ENCODE peak calls at places on chromosome 21, in four cellular contexts. One of them, this sample, is unnamed.

GRCh38 chr21:16821588-16821987 is 691.3 kb upstream of the CXADR start:
- DNase-seq in fibroblast of lung: no peak
- DNase-seq in left ventricle myocardium inferior: no peak
- DNase-seq in stomach: no peak
- DNase-seq in this sample: no peak

GRCh38 chr21:16551101-16551695 is 821.4 kb downstream of the USP25 start:
- DNase-seq in stomach: no peak
- DNase-seq in left ventricle myocardium inferior: no peak
- DNase-seq in fibroblast of lung: no peak
- DNase-seq in this sample: no peak

GRCh38 chr21:36694593-36695282 is 4.2 kb upstream of the SIM2 start:
- DNase-seq in fibroblast of lung: no peak
- DNase-seq in left ventricle myocardium inferior: no peak
- DNase-seq in stomach: no peak
- DNase-seq in this sample: no peak

GRCh38 chr21:15659768-15660423 is 69.9 kb upstream of the USP25 start:
- DNase-seq in left ventricle myocardium inferior: no peak
- DNase-seq in stomach: no peak
- DNase-seq in fibroblast of lung: no peak
- DNase-seq in this sample: no peak

GRCh38 chr21:36929622-36930021 is 36.8 kb downstream of the HLCS start:
- DNase-seq in left ventricle myocardium inferior: no peak
- DNase-seq in fibroblast of lung: no peak
- DNase-seq in stomach: peak; percentile 55
- DNase-seq in this sample: no peak

GRCh38 chr21:16811011-16811410 is 701.8 kb upstream of the CXADR start:
- DNase-seq in fibroblast of lung: no peak
- DNase-seq in left ventricle myocardium inferior: no peak
- DNase-seq in stomach: no peak
- DNase-seq in this sample: no peak

GRCh38 chr21:36113647-36114428 is 21.0 kb upstream of the CBR3 start:
- DNase-seq in left ventricle myocardium inferior: no peak
- DNase-seq in fibroblast of lung: no peak
- DNase-seq in stomach: peak; percentile 85
- DNase-seq in this sample: no peak

GRCh38 chr21:38323721-38324591 is 67.2 kb downstream of the KCNJ15 start:
- DNase-seq in fibroblast of lung: peak; percentile 70
- DNase-seq in left ventricle myocardium inferior: no peak
- DNase-seq in stomach: no peak
- DNase-seq in this sample: no peak

GRCh38 chr21:15444118-15444960 is 285.4 kb upstream of the USP25 start:
- DNase-seq in fibroblast of lung: no peak
- DNase-seq in stomach: no peak
- DNase-seq in left ventricle myocardium inferior: no peak
- DNase-seq in this sample: no peak

GRCh38 chr21:36976882-36977651 is 10.6 kb upstream of the HLCS start:
- DNase-seq in fibroblast of lung: peak; percentile 81
- DNase-seq in left ventricle myocardium inferior: no peak
- DNase-seq in stomach: no peak
- DNase-seq in this sample: peak; percentile 34

GRCh38 chr21:27033467-27033866 is 66.6 kb upstream of the ADAMTS5 start:
- DNase-seq in stomach: no peak
- DNase-seq in left ventricle myocardium inferior: no peak
- DNase-seq in fibroblast of lung: no peak
- DNase-seq in this sample: no peak

GRCh38 chr21:9758888-9759287 is 762.5 kb upstream of the TPTE start:
- DNase-seq in fibroblast of lung: no peak
- DNase-seq in left ventricle myocardium inferior: no peak
- DNase-seq in stomach: no peak
- DNase-seq in this sample: no peak

GRCh38 chr21:18908641-18909040 is 505.1 kb upstream of the TMPRSS15 start:
- DNase-seq in left ventricle myocardium inferior: no peak
- DNase-seq in stomach: no peak
- DNase-seq in fibroblast of lung: no peak
- DNase-seq in this sample: no peak

GRCh38 chr21:16454371-16454770 is 724.6 kb downstream of the USP25 start:
- DNase-seq in left ventricle myocardium inferior: no peak
- DNase-seq in fibroblast of lung: peak; percentile 42
- DNase-seq in stomach: no peak
- DNase-seq in this sample: no peak

GRCh38 chr21:16116067-16116466 is 386.3 kb downstream of the USP25 start:
- DNase-seq in fibroblast of lung: no peak
- DNase-seq in stomach: no peak
- DNase-seq in left ventricle myocardium inferior: no peak
- DNase-seq in this sample: no peak

GRCh38 chr21:32819702-32820101 is 48.1 kb upstream of the PAXBP1 start:
- DNase-seq in fibroblast of lung: peak; percentile 96
- DNase-seq in stomach: no peak
- DNase-seq in left ventricle myocardium inferior: no peak
- DNase-seq in this sample: peak; percentile 54

GRCh38 chr21:17660862-17661261 is 48.2 kb upstream of the BTG3 start:
- DNase-seq in stomach: no peak
- DNase-seq in fibroblast of lung: no peak
- DNase-seq in left ventricle myocardium inferior: no peak
- DNase-seq in this sample: no peak

GRCh38 chr21:29465528-29465927 is 166.8 kb downstream of the BACH1 start:
- DNase-seq in fibroblast of lung: no peak
- DNase-seq in left ventricle myocardium inferior: no peak
- DNase-seq in stomach: no peak
- DNase-seq in this sample: no peak

GRCh38 chr21:29473808-29474207 is 175.1 kb downstream of the BACH1 start:
- DNase-seq in stomach: no peak
- DNase-seq in fibroblast of lung: no peak
- DNase-seq in left ventricle myocardium inferior: no peak
- DNase-seq in this sample: no peak

GRCh38 chr21:29475329-29475728 is 176.6 kb downstream of the BACH1 start:
- DNase-seq in fibroblast of lung: no peak
- DNase-seq in left ventricle myocardium inferior: no peak
- DNase-seq in stomach: no peak
- DNase-seq in this sample: no peak

GRCh38 chr21:29466532-29466931 is 167.8 kb downstream of the BACH1 start:
- DNase-seq in left ventricle myocardium inferior: no peak
- DNase-seq in stomach: no peak
- DNase-seq in fibroblast of lung: no peak
- DNase-seq in this sample: no peak

DNA sequence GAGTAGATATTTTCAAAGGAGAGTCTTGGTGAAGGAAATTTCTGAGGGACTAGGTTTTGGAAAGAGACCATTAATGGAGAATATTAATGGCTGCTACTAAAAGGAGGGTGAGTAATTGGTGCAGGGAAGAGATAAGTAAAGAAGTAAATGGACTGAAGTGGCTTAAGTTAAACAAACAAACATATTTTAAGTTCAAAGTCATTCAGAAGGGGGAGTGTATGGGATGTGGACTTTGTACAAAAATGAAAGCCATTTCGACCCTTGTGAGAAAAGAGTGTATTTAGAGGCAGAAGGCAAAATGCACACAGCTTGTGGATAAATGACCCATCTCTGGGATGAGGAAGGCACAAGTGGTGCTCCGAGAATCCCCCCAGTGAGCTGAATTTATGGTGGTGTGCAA is 171.7 kb downstream of the BACH1 start:
- DNase-seq in fibroblast of lung: no peak
- DNase-seq in left ventricle myocardium inferior: no peak
- DNase-seq in stomach: no peak
- DNase-seq in this sample: no peak
- H3K4me1 ChIP-seq in fibroblast of lung: no peaks in the 10 kb centered on the region
- H3K4me1 ChIP-seq in left ventricle myocardium inferior: no peaks in the 10 kb centered on the region
- H3K4me1 ChIP-seq in stomach: no peaks in the 10 kb centered on the region
- H3K4me1 ChIP-seq in this sample: no peaks in the 10 kb centered on the region

DNA sequence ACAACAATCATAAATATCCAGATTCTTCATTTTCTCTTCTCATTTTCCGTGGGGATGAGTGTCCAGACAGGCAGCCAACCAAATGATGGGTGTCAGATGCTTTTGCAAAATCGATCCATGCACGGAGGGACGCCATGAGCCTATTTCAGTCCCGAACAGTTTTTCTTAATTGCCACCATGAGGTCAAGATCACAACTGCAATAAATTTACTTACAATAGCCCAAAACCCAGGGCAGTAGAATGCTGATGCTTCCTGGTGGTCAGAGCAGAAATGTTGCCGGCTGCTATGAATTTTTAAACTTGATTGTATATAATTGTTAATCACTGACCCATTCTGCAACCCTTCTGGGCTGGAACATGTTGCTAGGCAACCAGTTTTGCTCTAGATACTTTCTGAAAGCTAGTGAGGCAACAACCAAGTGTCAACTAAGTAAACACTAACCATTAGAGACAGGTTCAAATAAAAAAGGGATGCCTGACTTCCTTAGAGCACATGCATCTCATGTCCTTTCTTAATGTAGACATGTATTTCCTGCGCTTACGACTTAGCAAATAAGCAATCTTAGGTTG is 132.6 kb upstream of the TIAM1 start:
- DNase-seq in stomach: no peak
- DNase-seq in fibroblast of lung: no peak
- DNase-seq in left ventricle myocardium inferior: no peak
- DNase-seq in this sample: no peak
- H3K27ac ChIP-seq in stomach: no peak overlapping the region
- H3K27ac ChIP-seq in fibroblast of lung: no peak overlapping the region
- H3K27ac ChIP-seq in left ventricle myocardium inferior: no peak overlapping the region
- H3K27ac ChIP-seq in this sample: no peak overlapping the region

DNA sequence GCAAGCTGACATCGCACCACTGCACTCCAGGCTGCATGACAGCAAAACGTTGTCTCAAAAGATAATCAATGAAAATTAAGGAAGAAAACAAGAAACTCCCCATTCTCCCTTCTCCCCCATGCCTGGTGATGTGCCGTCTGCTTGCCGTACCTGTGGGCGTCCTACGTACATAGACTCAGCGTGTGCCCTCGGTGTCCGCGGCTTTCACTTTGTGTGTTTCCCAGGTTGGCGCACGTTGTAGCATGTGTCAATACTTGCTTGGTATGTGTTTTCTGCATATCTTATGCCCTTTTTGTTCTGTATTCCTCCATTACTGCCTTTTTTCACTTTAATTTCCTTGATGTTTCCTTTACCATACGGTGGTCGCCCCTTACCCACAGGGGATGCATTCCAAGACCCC is 53.8 kb downstream of the PCNT start:
- DNase-seq in left ventricle myocardium inferior: no peak
- DNase-seq in stomach: no peak
- DNase-seq in fibroblast of lung: no peak
- DNase-seq in this sample: no peak
- H3K4me1 ChIP-seq in left ventricle myocardium inferior: peaks cover 18% of the 10 kb centered on the region
- H3K4me1 ChIP-seq in stomach: no peaks in the 10 kb centered on the region
- H3K4me1 ChIP-seq in fibroblast of lung: no peaks in the 10 kb centered on the region
- H3K4me1 ChIP-seq in this sample: no peaks in the 10 kb centered on the region

DNA sequence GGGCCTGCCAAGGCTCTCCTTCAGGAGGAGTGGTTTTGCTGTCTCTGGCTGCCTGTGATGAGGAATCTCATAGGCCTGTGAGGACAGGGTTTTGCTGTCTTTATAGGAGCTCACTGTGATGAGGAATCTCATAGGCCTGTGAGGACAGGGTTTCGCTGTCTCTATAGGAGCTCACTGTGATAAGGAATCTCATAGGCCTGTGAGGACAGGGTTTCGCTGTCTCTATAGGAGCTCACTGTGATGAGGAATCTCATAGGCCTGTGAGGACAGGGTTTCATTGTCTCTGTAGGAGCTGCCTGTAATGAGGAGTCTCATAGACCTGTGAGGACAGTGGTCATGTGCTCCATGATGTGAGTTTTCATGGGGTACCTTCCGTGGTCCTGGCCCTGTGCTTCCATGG is 29.0 kb downstream of the CLIC6 start:
- DNase-seq in fibroblast of lung: no peak
- DNase-seq in stomach: no peak
- DNase-seq in left ventricle myocardium inferior: no peak
- DNase-seq in this sample: no peak
- H3K27ac ChIP-seq in fibroblast of lung: no peak overlapping the region
- H3K27ac ChIP-seq in stomach: no peak overlapping the region
- H3K27ac ChIP-seq in left ventricle myocardium inferior: no peak overlapping the region
- H3K27ac ChIP-seq in this sample: no peak overlapping the region

DNA sequence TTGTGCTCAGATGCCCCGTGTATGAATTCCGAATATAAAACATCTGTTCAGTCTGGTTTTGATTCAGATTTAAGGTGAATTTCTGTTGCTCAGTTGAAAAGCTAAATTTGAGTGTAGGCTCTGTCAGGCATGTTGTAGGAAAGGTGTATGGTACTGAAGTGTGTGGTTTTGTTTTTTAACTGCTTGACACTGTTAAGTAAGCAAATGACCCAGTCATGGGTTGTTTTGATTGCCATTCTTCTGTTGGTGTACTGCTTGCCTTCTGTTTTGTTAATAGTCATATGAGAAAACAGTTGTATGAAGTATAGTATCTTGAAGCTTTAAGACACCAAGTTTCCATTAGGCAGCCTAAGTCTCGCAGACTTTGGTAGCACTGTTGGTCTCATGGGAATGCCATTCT is 10.0 kb downstream of the MRPS6 start:
- DNase-seq in stomach: no peak
- DNase-seq in fibroblast of lung: no peak
- DNase-seq in left ventricle myocardium inferior: no peak
- DNase-seq in this sample: no peak
- H3K4me1 ChIP-seq in stomach: peaks cover 82% of the 10 kb centered on the region
- H3K4me1 ChIP-seq in fibroblast of lung: no peaks in the 10 kb centered on the region
- H3K4me1 ChIP-seq in left ventricle myocardium inferior: peaks cover 47% of the 10 kb centered on the region
- H3K4me1 ChIP-seq in this sample: peaks cover 12% of the 10 kb centered on the region

GRCh38 chr21:44909719-44910118 is 11.0 kb downstream of the ITGB2 start:
- DNase-seq in stomach: no peak
- DNase-seq in left ventricle myocardium inferior: no peak
- DNase-seq in fibroblast of lung: no peak
- DNase-seq in this sample: no peak

GRCh38 chr21:44911066-44911383 is 9.7 kb downstream of the ITGB2 start:
- DNase-seq in stomach: no peak
- DNase-seq in left ventricle myocardium inferior: no peak
- DNase-seq in fibroblast of lung: no peak
- DNase-seq in this sample: no peak

GRCh38 chr21:44908908-44909307 is 11.8 kb downstream of the ITGB2 start:
- DNase-seq in stomach: no peak
- DNase-seq in fibroblast of lung: no peak
- DNase-seq in left ventricle myocardium inferior: no peak
- DNase-seq in this sample: no peak

GRCh38 chr21:44911384-44912157 is 9.1 kb downstream of the ITGB2 start:
- DNase-seq in stomach: peak; percentile 89
- DNase-seq in left ventricle myocardium inferior: peak; percentile 82
- DNase-seq in fibroblast of lung: no peak
- DNase-seq in this sample: no peak

GRCh38 chr21:44910229-44911065 is 10.3 kb downstream of the ITGB2 start:
- DNase-seq in left ventricle myocardium inferior: no peak
- DNase-seq in fibroblast of lung: no peak
- DNase-seq in stomach: no peak
- DNase-seq in this sample: no peak
- H3K27ac ChIP-seq in left ventricle myocardium inferior: peak overlapping the region; percentile 51
- H3K27ac ChIP-seq in fibroblast of lung: no peak overlapping the region
- H3K27ac ChIP-seq in stomach: no peak overlapping the region
- H3K27ac ChIP-seq in this sample: no peak overlapping the region

GRCh38 chr21:43658769-43659135 is 536 bp downstream of the HSF2BP start:
- DNase-seq in fibroblast of lung: no peak
- DNase-seq in left ventricle myocardium inferior: peak; percentile 30
- DNase-seq in stomach: no peak
- DNase-seq in this sample: peak; percentile 32
- H3K4me1 ChIP-seq in fibroblast of lung: peaks cover 6% of the 10 kb centered on the region
- H3K4me1 ChIP-seq in left ventricle myocardium inferior: peaks cover 38% of the 10 kb centered on the region
- H3K4me1 ChIP-seq in stomach: peaks cover 30% of the 10 kb centered on the region
- H3K4me1 ChIP-seq in this sample: no peaks in the 10 kb centered on the region

GRCh38 chr21:41559658-41560599 is 52.0 kb upstream of the TMPRSS2 start:
- DNase-seq in fibroblast of lung: no peak
- DNase-seq in left ventricle myocardium inferior: no peak
- DNase-seq in stomach: peak; percentile 53
- DNase-seq in this sample: no peak
- H3K27ac ChIP-seq in fibroblast of lung: no peak overlapping the region
- H3K27ac ChIP-seq in left ventricle myocardium inferior: no peak overlapping the region
- H3K27ac ChIP-seq in stomach: peak overlapping the region; percentile 75
- H3K27ac ChIP-seq in this sample: no peak overlapping the region

GRCh38 chr21:44392185-44392584 is 38.8 kb downstream of the TRPM2 start:
- DNase-seq in left ventricle myocardium inferior: no peak
- DNase-seq in fibroblast of lung: no peak
- DNase-seq in stomach: no peak
- DNase-seq in this sample: no peak
- H3K4me1 ChIP-seq in left ventricle myocardium inferior: no peaks in the 10 kb centered on the region
- H3K4me1 ChIP-seq in fibroblast of lung: no peaks in the 10 kb centered on the region
- H3K4me1 ChIP-seq in stomach: no peaks in the 10 kb centered on the region
- H3K4me1 ChIP-seq in this sample: no peaks in the 10 kb centered on the region

GRCh38 chr21:42188663-42189062 is 30.3 kb upstream of the ABCG1 start:
- DNase-seq in stomach: no peak
- DNase-seq in left ventricle myocardium inferior: no peak
- DNase-seq in fibroblast of lung: no peak
- DNase-seq in this sample: no peak
- H3K27ac ChIP-seq in stomach: peak overlapping the region; percentile 61
- H3K27ac ChIP-seq in left ventricle myocardium inferior: peak overlapping the region; percentile 63
- H3K27ac ChIP-seq in fibroblast of lung: no peak overlapping the region
- H3K27ac ChIP-seq in this sample: no peak overlapping the region

This sample was measured in ovary.